ENCODE peak calls at places on chromosomes 16 and 17, in seven cellular contexts. E is activated CD8-positive, alpha-beta memory T cell treated with anti-CD3 and anti-CD28 coated beads for 48 hours; O is left colon; H is EL; N is ACHN; I is amniotic epithelial cell; B is activated B cell treated with CpG ODN at 0.5 μM for 24 hours. L is an unnamed sample.

GRCh38 chr17:72651988-72652387 is 440.5 kb downstream of the SLC39A11 start:
- DNase-seq in H (no peak), E (no peak), O (no peak), B (no peak), I (no peak), N (peak), L (no peak)

GRCh38 chr17:17780941-17781590 is 55.7 kb downstream of the SREBF1 start:
- DNase-seq in O (peak), I (peak), B (no peak), N (peak), H (peak), E (no peak), L (peak)

GRCh38 chr16:85845276-85845675 is 45.8 kb downstream of the COX4I1 start:
- DNase-seq in H (no peak), E (no peak), N (no peak), I (peak), O (no peak), B (no peak), L (no peak)

GRCh38 chr17:74125160-74125559 is 78.3 kb upstream of the RPL38 start:
- DNase-seq in E (no peak), N (no peak), O (no peak), I (no peak), H (no peak), B (no peak), L (no peak)

GRCh38 chr17:63699638-63700527 is at the start of gene LIMD2:
- DNase-seq in H (peak), B (peak), E (peak), N (peak), I (no peak), O (no peak), L (no peak)

GRCh38 chr17:59839646-59840328 is 53.0 kb downstream of the TUBD1 start:
- DNase-seq in I (peak), H (no peak), O (no peak), B (no peak), E (no peak), N (peak), L (peak)

GRCh38 chr17:41739661-41740352 is 5.4 kb upstream of the HAP1 start:
- DNase-seq in N (peak), E (no peak), H (peak), I (peak), B (no peak), O (no peak), L (peak)

GRCh38 chr17:79937981-79938695 is 97.5 kb downstream of the TBC1D16 start:
- DNase-seq in O (no peak), I (no peak), H (no peak), N (no peak), B (no peak), E (no peak), L (no peak)

GRCh38 chr16:50460538-50461399 is 87.4 kb upstream of the NKD1 start:
- DNase-seq in N (no peak), I (no peak), E (no peak), B (no peak), O (no peak), H (no peak), L (no peak)

GRCh38 chr17:21295036-21295952 is 10.8 kb downstream of the MAP2K3 start:
- DNase-seq in N (no peak), H (no peak), I (peak), E (no peak), O (no peak), B (no peak), L (peak)

GRCh38 chr17:75740631-75741077 is 19.4 kb downstream of the ITGB4 start:
- DNase-seq in I (no peak), H (no peak), N (no peak), E (no peak), O (no peak), B (no peak), L (no peak)

GRCh38 chr17:68567035-68567434 is 34.1 kb downstream of the FAM20A start:
- DNase-seq in N (no peak), O (no peak), B (no peak), I (peak), H (no peak), E (no peak), L (no peak)

GRCh38 chr16:26816266-26816665 is 250.5 kb upstream of the C16orf82 start:
- DNase-seq in E (no peak), N (no peak), H (no peak), B (no peak), I (no peak), O (no peak), L (peak)

GRCh38 chr16:59698341-59698979 is 964.3 kb upstream of the GOT2 start:
- DNase-seq in N (no peak), B (no peak), E (no peak), O (no peak), H (peak), I (peak), L (peak)